ENCODE peak calls at places on chromosome 17, in nine cellular contexts. Q is fibroblast of lung, O is HCT116, L is hepatocyte, W is OCI-LY7, V is keratinocyte, G is GM12878, D is PC-9, Y is MM.1S. X is an unnamed sample. For H4K20me1 and H3K79me2, the result is how much of the 10 kb centered on the place peaks cover.

GRCh38 chr17:44585315-44585714 is 28.0 kb downstream of the FZD2 start:
- DNase-seq in Q (no peak), O (no peak), L (no peak), W (no peak), V (no peak), G (no peak), D (no peak), Y (no peak), X (no peak)

GRCh38 chr17:58487589-58488427 is at the start of gene HSF5:
- DNase-seq in Q (peak), O (no peak), L (no peak), W (no peak), V (no peak), G (no peak), D (no peak), Y (no peak), X (no peak)

GRCh38 chr17:39696731-39697130 is 3.1 kb upstream of the ERBB2 start:
- DNase-seq in Q (no peak), O (no peak), L (no peak), W (no peak), V (no peak), G (no peak), D (no peak), Y (no peak), X (no peak)

GRCh38 chr17:36942031-36942599 is 4.8 kb downstream of the LHX1 start:
- DNase-seq in Q (no peak), O (no peak), L (no peak), W (no peak), V (no peak), G (no peak), D (no peak), Y (no peak), X (no peak)

GRCh38 chr17:44842748-44843147 is 4.9 kb upstream of the HIGD1B start:
- DNase-seq in Q (no peak), O (no peak), L (no peak), W (no peak), V (no peak), G (no peak), D (no peak), Y (no peak), X (no peak)

GRCh38 chr17:58161566-58161965 is 5.2 kb upstream of the OR4D2 start:
- DNase-seq in Q (no peak), O (no peak), L (no peak), W (no peak), V (no peak), G (no peak), D (no peak), Y (no peak), X (no peak)

GRCh38 chr17:74779948-74780400 is 3.8 kb upstream of the NAT9 start:
- DNase-seq in Q (no peak), O (no peak), L (no peak), W (peak), V (no peak), G (peak), D (no peak), Y (no peak), X (no peak)

GRCh38 chr17:62929320-62929719 is 36.7 kb upstream of the TANC2 start:
- DNase-seq in Q (no peak), O (peak), L (no peak), W (no peak), V (peak), G (no peak), D (no peak), Y (no peak), X (peak)

GRCh38 chr17:82949984-82950383 is 110.2 kb upstream of the ZNF750 start:
- DNase-seq in Q (no peak), O (no peak), L (no peak), W (no peak), V (no peak), G (no peak), D (no peak), Y (no peak), X (no peak)

GRCh38 chr17:11787074-11787473 is 188.8 kb downstream of the DNAH9 start:
- DNase-seq in Q (no peak), O (no peak), L (no peak), W (peak), V (no peak), G (no peak), D (no peak), Y (peak), X (no peak)

GRCh38 chr17:49209061-49209571 is 1.3 kb downstream of the GNGT2 start:
- DNase-seq in Q (no peak), O (no peak), L (no peak), W (no peak), V (no peak), G (no peak), D (peak), Y (no peak), X (peak)

GRCh38 chr17:2937331-2938003 is 125.9 kb downstream of the OR1D5 start:
- DNase-seq in Q (peak), O (no peak), L (no peak), W (no peak), V (no peak), G (no peak), D (no peak), Y (no peak), X (no peak)

GRCh38 chr17:73210002-73210678 is 17.3 kb downstream of the COG1 start:
- DNase-seq in Q (no peak), O (no peak), L (no peak), W (no peak), V (no peak), G (no peak), D (no peak), Y (no peak), X (no peak)

GRCh38 chr17:51091635-51092034 is 29.0 kb downstream of the SPAG9 start:
- DNase-seq in Q (no peak), O (no peak), L (no peak), W (peak), V (no peak), G (no peak), D (no peak), Y (no peak), X (no peak)

GRCh38 chr17:2070241-2071023 is 15.5 kb downstream of the HIC1 start:
- DNase-seq in Q (no peak), O (no peak), L (no peak), W (no peak), V (no peak), G (peak), D (no peak), Y (no peak), X (no peak)

GRCh38 chr17:57644311-57644710 is 100.8 kb downstream of the CCDC182 start:
- DNase-seq in Q (no peak), O (no peak), L (no peak), W (no peak), V (no peak), G (no peak), D (no peak), Y (no peak), X (no peak)

GRCh38 chr17:75098861-75099260 is 10.9 kb upstream of the ARMC7 start:
- DNase-seq in Q (no peak), O (no peak), L (no peak), W (no peak), V (no peak), G (no peak), D (no peak), Y (no peak), X (no peak)

DNA sequence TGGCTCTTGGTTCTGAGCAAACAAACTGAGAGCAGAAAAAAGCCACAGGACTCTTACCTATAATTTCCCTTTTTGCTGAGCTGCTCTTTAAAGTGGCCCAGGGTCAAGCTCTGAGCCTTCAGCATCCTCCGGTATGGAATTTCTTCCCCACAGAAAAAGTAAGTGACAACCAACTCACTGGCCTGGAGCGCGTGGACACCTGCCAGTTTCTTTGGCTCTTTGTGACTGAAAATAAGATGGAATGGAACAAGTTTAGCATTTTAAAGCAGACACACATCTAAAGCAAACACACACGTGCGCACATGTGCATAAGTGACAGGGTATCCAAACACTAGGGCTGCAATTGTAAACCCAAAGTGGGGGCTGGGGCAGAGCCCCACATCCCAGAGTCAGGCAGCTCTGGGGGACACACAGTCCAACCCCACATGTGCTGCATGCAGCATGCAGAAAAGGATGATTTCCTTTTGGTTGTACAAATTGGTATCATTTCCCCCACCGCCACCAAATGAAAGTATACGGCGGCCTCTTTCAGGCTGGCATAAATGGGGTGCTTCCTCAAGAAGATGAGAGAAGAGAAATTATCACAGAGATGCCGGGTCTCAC is 27.5 kb downstream of the AXIN2 start:
- DNase-seq in Q (no peak), O (no peak), L (no peak), W (no peak), V (no peak), G (no peak), D (peak), Y (no peak), X (no peak)
- H4K20me1 ChIP-seq in Q (under half), O (under half), L (under half), W (under half), V (under half), G (under half), D (under half), Y (under half), X (under half)

DNA sequence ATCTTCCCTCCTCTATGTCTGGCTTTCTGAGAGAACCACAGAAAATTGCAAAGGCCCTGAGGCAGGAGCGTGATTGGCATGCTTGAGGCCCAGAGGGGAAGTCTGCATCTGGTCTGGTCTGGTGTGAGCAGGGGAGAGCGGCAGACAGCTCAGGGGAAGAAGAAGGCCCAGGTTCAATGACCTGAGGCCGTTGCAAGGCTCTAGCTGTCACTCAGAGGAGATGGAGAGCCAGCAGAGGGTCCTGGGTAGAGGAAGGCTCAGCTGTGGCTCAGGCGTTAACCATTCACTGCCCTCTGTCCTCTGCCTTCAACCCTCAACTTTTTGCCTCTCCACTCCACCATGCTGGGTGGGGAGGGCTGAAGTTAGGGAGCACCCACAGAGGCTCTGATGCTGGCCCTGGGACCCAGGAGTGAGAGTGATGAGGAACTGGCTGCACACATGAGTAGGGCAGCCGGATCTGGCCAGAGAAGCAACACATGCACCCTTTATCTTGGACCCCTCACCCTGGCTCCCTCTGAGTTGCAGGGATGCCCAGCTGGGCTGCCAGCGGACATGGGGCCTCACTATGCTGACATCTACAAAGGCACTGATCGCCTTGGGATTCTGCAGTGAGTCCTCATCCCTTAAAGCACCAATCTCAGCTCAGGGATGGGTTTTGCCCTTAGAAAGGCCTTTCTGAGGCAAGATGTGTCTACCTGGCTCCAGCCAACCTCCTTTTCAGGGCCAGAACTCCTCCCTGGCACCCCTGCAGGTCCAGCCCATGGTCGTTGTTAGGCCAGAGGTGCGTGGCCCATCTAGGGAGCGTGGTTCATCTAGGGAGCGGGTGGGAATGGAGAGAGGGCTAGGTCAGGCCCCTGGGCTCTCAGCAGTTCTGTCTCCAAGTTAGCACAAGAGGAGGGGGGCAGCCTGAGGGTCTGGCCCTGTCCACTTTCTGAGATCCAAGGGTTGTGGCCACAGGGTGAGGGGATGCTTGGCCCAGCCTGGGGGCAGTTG is 7.7 kb upstream of the KRTAP17-1 start:
- DNase-seq in Q (no peak), O (no peak), L (no peak), W (no peak), V (no peak), G (no peak), D (no peak), Y (no peak), X (no peak)
- H3K79me2 ChIP-seq in Q (under half), O (under half), L (under half), W (under half), V (under half), G (under half), D (under half), Y (under half), X (under half)

GRCh38 chr17:18246109-18246725 is 12.3 kb downstream of the FLII start:
- DNase-seq in Q (no peak), O (no peak), L (no peak), W (no peak), V (no peak), G (no peak), D (no peak), Y (no peak), X (no peak)
- H4K20me1 ChIP-seq in Q (under half), O (under half), L (under half), W (under half), V (under half), G (under half), D (under half), Y (under half), X (under half)

GRCh38 chr17:59893617-59894100 is 738 bp downstream of the RPS6KB1 start:
- DNase-seq in Q (peak), O (no peak), L (peak), W (peak), V (no peak), G (no peak), D (no peak), Y (peak), X (peak)
- H3K79me2 ChIP-seq in Q (under half), O (half or more), L (half or more), W (half or more), V (half or more), G (half or more), D (half or more), Y (half or more), X (half or more)

GRCh38 chr17:46150216-46150963 is 42.8 kb downstream of the KANSL1 start:
- DNase-seq in Q (no peak), O (no peak), L (no peak), W (no peak), V (no peak), G (no peak), D (no peak), Y (no peak), X (no peak)
- H4K20me1 ChIP-seq in Q (under half), O (half or more), L (half or more), W (under half), V (under half), G (under half), D (half or more), Y (under half), X (under half)

X was measured in mammary epithelial cell.